ENCODE peak calls at places on chromosomes 4 and X, in seven cellular contexts. X, K, R, E, A, Q and T are unnamed samples.

GRCh38 chr4:29263011-29263410 is 1457.2 kb upstream of the PCDH7 start:
- DNase-seq in X (no peak), K (no peak), R (no peak), E (no peak), A (no peak), Q (no peak), T (no peak)

GRCh38 chrX:134669378-134670098 is 11.3 kb upstream of the PLAC1 start:
- DNase-seq in X (peak), K (no peak), R (peak), E (no peak), A (no peak), Q (peak), T (peak)

GRCh38 chr4:126051709-126052424 is 737.1 kb downstream of the FAT4 start:
- DNase-seq in X (peak), K (no peak), R (no peak), E (no peak), A (no peak), Q (peak), T (no peak)

GRCh38 chr4:112910109-112910736 is 139.2 kb upstream of the ANK2 start:
- DNase-seq in X (no peak), K (no peak), R (peak), E (no peak), A (no peak), Q (peak), T (no peak)

GRCh38 chr4:178671766-178672165 is 1229.5 kb upstream of the AGA start:
- DNase-seq in X (no peak), K (no peak), R (no peak), E (no peak), A (no peak), Q (no peak), T (no peak)

GRCh38 chr4:181959121-181959520 is 284.1 kb upstream of the TENM3 start:
- DNase-seq in X (peak), K (no peak), R (peak), E (no peak), A (no peak), Q (peak), T (no peak)

GRCh38 chr4:152258804-152259708 is 276.8 kb downstream of the FBXW7 start:
- DNase-seq in X (no peak), K (no peak), R (no peak), E (no peak), A (no peak), Q (peak), T (no peak)

GRCh38 chr4:90545380-90545779 is 418.2 kb downstream of the CCSER1 start:
- DNase-seq in X (no peak), K (no peak), R (no peak), E (no peak), A (no peak), Q (no peak), T (no peak)

GRCh38 chrX:101658661-101659477 is 781 bp downstream of the ARMCX2 start:
- DNase-seq in X (peak), K (peak), R (peak), E (peak), A (peak), Q (no peak), T (peak)

GRCh38 chr4:1205641-1206298 is 33.4 kb upstream of the SPON2 start:
- DNase-seq in X (no peak), K (peak), R (no peak), E (peak), A (no peak), Q (no peak), T (peak)

GRCh38 chrX:24672701-24673190 is 21.0 kb upstream of the POLA1 start:
- DNase-seq in X (no peak), K (no peak), R (no peak), E (no peak), A (peak), Q (no peak), T (no peak)

GRCh38 chr4:42750831-42751230 is 93.9 kb upstream of the ATP8A1 start:
- DNase-seq in X (no peak), K (no peak), R (no peak), E (no peak), A (no peak), Q (no peak), T (no peak)

GRCh38 chr4:94463771-94464170 is 12.0 kb downstream of the PDLIM5 start:
- DNase-seq in X (no peak), K (no peak), R (no peak), E (no peak), A (no peak), Q (no peak), T (no peak)

GRCh38 chrX:68903111-68903510 is 74.3 kb downstream of the EFNB1 start:
- DNase-seq in X (no peak), K (no peak), R (no peak), E (no peak), A (no peak), Q (no peak), T (no peak)

GRCh38 chr4:139214039-139214534 is 37.1 kb upstream of the ELF2 start:
- DNase-seq in X (no peak), K (peak), R (no peak), E (no peak), A (no peak), Q (no peak), T (no peak)

GRCh38 chrX:17435476-17435875 is 60.5 kb downstream of the NHS start:
- DNase-seq in X (no peak), K (no peak), R (no peak), E (no peak), A (no peak), Q (no peak), T (no peak)

GRCh38 chr4:124181045-124181444 is 531.5 kb downstream of the ANKRD50 start:
- DNase-seq in X (no peak), K (no peak), R (no peak), E (no peak), A (no peak), Q (no peak), T (no peak)

GRCh38 chr4:38805530-38806145 is 1.0 kb upstream of the TLR1 start:
- DNase-seq in X (no peak), K (peak), R (no peak), E (no peak), A (no peak), Q (no peak), T (peak)

GRCh38 chr4:185016946-185017797 is 1.1 kb upstream of the HELT start:
- DNase-seq in X (peak), K (no peak), R (no peak), E (no peak), A (no peak), Q (no peak), T (no peak)

GRCh38 chr4:5708171-5708828 is at the start of gene EVC2:
- DNase-seq in X (no peak), K (peak), R (peak), E (peak), A (no peak), Q (peak), T (peak)

GRCh38 chr4:10006236-10006603 is 15.1 kb downstream of the SLC2A9 start:
- DNase-seq in X (peak), K (no peak), R (no peak), E (no peak), A (no peak), Q (peak), T (no peak)

GRCh38 chr4:33722254-33722653 is 2522.1 kb downstream of the ARAP2 start:
- DNase-seq in X (no peak), K (no peak), R (no peak), E (no peak), A (no peak), Q (peak), T (no peak)

GRCh38 chrX:10971176-10971575 is 140.0 kb upstream of the HCCS start:
- DNase-seq in X (no peak), K (no peak), R (no peak), E (no peak), A (no peak), Q (no peak), T (no peak)

GRCh38 chrX:68252664-68253063 is 180.6 kb downstream of the OPHN1 start:
- DNase-seq in X (no peak), K (no peak), R (no peak), E (no peak), A (no peak), Q (no peak), T (no peak)

GRCh38 chr4:182809417-182810102 is 107.6 kb downstream of the DCTD start:
- DNase-seq in X (no peak), K (no peak), R (no peak), E (peak), A (no peak), Q (no peak), T (no peak)

GRCh38 chr4:125515016-125515415 is 200.3 kb downstream of the FAT4 start:
- DNase-seq in X (no peak), K (no peak), R (no peak), E (no peak), A (no peak), Q (no peak), T (no peak)

GRCh38 chr4:2330119-2331042 is 68.5 kb upstream of the MXD4 start:
- DNase-seq in X (no peak), K (no peak), R (peak), E (no peak), A (no peak), Q (peak), T (no peak)

GRCh38 chrX:104922206-104922621 is 298.3 kb downstream of the TEX13A start:
- DNase-seq in X (peak), K (peak), R (peak), E (peak), A (peak), Q (peak), T (peak)

GRCh38 chrX:66731398-66731797 is 92.5 kb upstream of the EDA2R start:
- DNase-seq in X (peak), K (no peak), R (peak), E (no peak), A (no peak), Q (peak), T (no peak)

GRCh38 chr4:101191302-101192098 is 155.8 kb downstream of the PPP3CA start:
- DNase-seq in X (no peak), K (peak), R (no peak), E (peak), A (peak), Q (peak), T (peak)

GRCh38 chr4:15550491-15550890 is 80.8 kb downstream of the CC2D2A start:
- DNase-seq in X (no peak), K (no peak), R (no peak), E (no peak), A (no peak), Q (no peak), T (no peak)